ENCODE peak calls at places on chromosomes 16 and 17, in eight cellular contexts. Q is MM.1S, S is colonic mucosa, B is psoas muscle, C is breast epithelium, R is upper lobe of right lung, X is A673, D is gastrocnemius medialis. P is an unnamed sample.

GRCh38 chr17:78377858-78378224 is 608 bp upstream of the PGS1 start:
- DNase-seq in B (no peak), C (no peak), D (no peak), Q (no peak), R (no peak), X (no peak), S (no peak), P (no peak)

GRCh38 chr16:53457670-53458069 is 23.4 kb downstream of the RBL2 start:
- DNase-seq in B (no peak), D (no peak), X (no peak), Q (peak), S (peak), C (no peak), R (no peak), P (no peak)

GRCh38 chr16:3023415-3023668 is 400 bp downstream of the HCFC1R1 start:
- DNase-seq in Q (peak), D (no peak), R (no peak), B (no peak), C (peak), S (no peak), X (peak), P (peak)

GRCh38 chr16:67917140-67917851 is 14.4 kb downstream of the CTRL start:
- DNase-seq in Q (no peak), X (no peak), C (no peak), R (no peak), D (peak), B (no peak), S (no peak), P (no peak)

GRCh38 chr17:37301288-37301687 is 74.5 kb upstream of the C17orf78 start:
- DNase-seq in Q (no peak), X (peak), S (no peak), B (no peak), C (no peak), R (no peak), D (no peak), P (no peak)

GRCh38 chr16:51967566-51967965 is 579.4 kb downstream of the TOX3 start:
- DNase-seq in B (no peak), S (no peak), Q (no peak), R (no peak), D (no peak), C (no peak), X (peak), P (no peak)

GRCh38 chr16:14528306-14528948 is 101.6 kb downstream of the PARN start:
- DNase-seq in Q (no peak), B (no peak), X (no peak), D (no peak), C (no peak), S (no peak), R (no peak), P (no peak)

GRCh38 chr17:2138768-2139167 is 83.9 kb downstream of the HIC1 start:
- DNase-seq in B (peak), C (no peak), X (peak), S (peak), D (peak), R (no peak), Q (peak), P (no peak)

GRCh38 chr17:16529906-16530305 is 37.9 kb upstream of the LRRC75A start:
- DNase-seq in R (no peak), B (no peak), Q (no peak), C (no peak), S (no peak), X (no peak), D (no peak), P (no peak)

GRCh38 chr16:25625620-25626019 is 66.1 kb upstream of the HS3ST4 start:
- DNase-seq in X (no peak), Q (no peak), C (peak), S (no peak), D (no peak), B (no peak), R (no peak), P (no peak)

GRCh38 chr17:35214192-35214591 is 20.0 kb upstream of the SLC35G3 start:
- DNase-seq in Q (no peak), B (no peak), C (no peak), D (no peak), S (no peak), R (no peak), X (peak), P (no peak)

GRCh38 chr16:75304521-75305363 is 53.3 kb upstream of the BCAR1 start:
- DNase-seq in R (no peak), B (peak), C (no peak), X (peak), S (peak), Q (no peak), D (no peak), P (peak)

GRCh38 chr16:66326995-66327513 is 39.4 kb upstream of the CDH5 start:
- DNase-seq in B (no peak), X (no peak), D (no peak), R (no peak), Q (no peak), S (peak), C (no peak), P (no peak)

GRCh38 chr17:64343833-64344637 is 46.6 kb downstream of the PECAM1 start:
- DNase-seq in C (peak), X (peak), Q (peak), B (peak), S (peak), D (peak), R (peak), P (no peak)

GRCh38 chr16:30009990-30010816 is 624 bp downstream of the DOC2A start:
- DNase-seq in S (no peak), Q (no peak), C (no peak), B (no peak), X (no peak), D (no peak), R (no peak), P (no peak)

GRCh38 chr16:82184213-82184612 is 14.2 kb upstream of the MPHOSPH6 start:
- DNase-seq in X (no peak), R (no peak), B (no peak), C (no peak), D (no peak), Q (no peak), S (no peak), P (no peak)

GRCh38 chr17:78409191-78409621 is 30.8 kb downstream of the PGS1 start:
- DNase-seq in X (no peak), D (no peak), Q (no peak), R (peak), B (no peak), C (no peak), S (peak), P (peak)

GRCh38 chr16:88781140-88782077 is 3.6 kb downstream of the PIEZO1 start:
- DNase-seq in X (no peak), Q (peak), R (peak), B (no peak), S (no peak), D (no peak), C (no peak), P (no peak)

GRCh38 chr17:27380551-27380950 is 75.7 kb upstream of the KSR1 start:
- DNase-seq in X (no peak), C (no peak), Q (no peak), D (no peak), R (no peak), B (no peak), S (no peak), P (no peak)

GRCh38 chr16:82034981-82035612 is at the start of gene HSD17B2:
- DNase-seq in B (no peak), C (no peak), D (no peak), X (peak), S (peak), R (no peak), Q (no peak), P (peak)

GRCh38 chr17:28747046-28747691 is 3.4 kb downstream of the TRAF4 start:
- DNase-seq in Q (no peak), B (no peak), D (no peak), X (no peak), R (peak), C (peak), S (peak), P (no peak)

GRCh38 chr17:43615330-43615729 is 46.4 kb downstream of the MEOX1 start:
- DNase-seq in C (no peak), R (no peak), D (no peak), B (peak), X (no peak), S (no peak), Q (no peak), P (peak)

GRCh38 chr17:41907185-41907556 is 11.6 kb downstream of the ACLY start:
- DNase-seq in S (no peak), D (no peak), X (peak), R (no peak), Q (no peak), C (no peak), B (no peak), P (no peak)

GRCh38 chr17:38541281-38541680 is 64.5 kb downstream of the SRCIN1 start:
- DNase-seq in X (no peak), R (no peak), B (no peak), S (no peak), C (no peak), D (no peak), Q (no peak), P (no peak)

GRCh38 chr16:1645914-1646525 is 32.1 kb upstream of the JPT2 start:
- DNase-seq in R (no peak), B (no peak), D (no peak), Q (no peak), X (peak), S (no peak), C (peak), P (peak)

GRCh38 chr17:2064980-2065785 is 10.3 kb downstream of the HIC1 start:
- DNase-seq in Q (no peak), R (no peak), D (no peak), C (no peak), S (no peak), X (peak), B (peak), P (no peak)

GRCh38 chr16:72763927-72764628 is 283.9 kb downstream of the ZFHX3 start:
- DNase-seq in S (no peak), R (no peak), B (no peak), D (no peak), Q (no peak), X (no peak), C (no peak), P (no peak)

GRCh38 chr16:89364603-89365002 is 125.8 kb downstream of the ANKRD11 start:
- DNase-seq in S (no peak), R (peak), D (no peak), X (no peak), Q (no peak), B (no peak), C (no peak), P (no peak)

GRCh38 chr17:59623151-59623550 is 3.5 kb downstream of the CLTC start:
- DNase-seq in B (no peak), Q (no peak), R (no peak), S (no peak), C (no peak), D (no peak), X (no peak), P (no peak)
- H3K27ac ChIP-seq in B (peak), Q (peak), R (no peak), S (no peak), C (peak), D (peak), X (peak), P (no peak)

DNA sequence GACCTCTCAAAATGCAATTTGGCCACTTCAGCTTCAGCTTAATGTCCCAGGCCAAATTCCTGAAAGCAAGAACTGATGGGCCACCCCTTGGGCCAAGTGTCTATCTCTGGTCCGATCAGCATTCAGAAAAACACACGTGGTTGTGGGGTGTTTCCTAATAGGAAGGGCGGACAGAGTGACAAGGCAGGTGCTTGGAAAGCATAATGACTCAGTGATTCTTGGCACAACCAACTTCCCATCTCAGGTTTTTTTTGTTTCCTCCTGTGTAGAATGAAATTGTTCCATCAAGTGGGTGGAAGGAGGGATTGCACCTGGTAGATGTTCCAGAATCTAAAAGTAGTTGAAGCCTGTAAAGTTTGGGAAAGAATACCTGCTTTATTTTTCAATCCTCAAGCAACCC is 155.6 kb downstream of the HS3ST2 start:
- DNase-seq in Q (no peak), S (no peak), B (no peak), X (no peak), D (peak), C (no peak), R (no peak), P (peak)
- TF ChIP-seq CTCF in Q (no peak), S (no peak), B (peak), X (no peak), D (no peak), C (no peak), R (no peak), P (no peak)

GRCh38 chr17:51016099-51016498 is 104.6 kb downstream of the SPAG9 start:
- DNase-seq in C (no peak), B (no peak), D (no peak), X (no peak), Q (no peak), R (no peak), S (no peak), P (no peak)
- H3K27ac ChIP-seq in C (no peak), B (no peak), D (no peak), X (no peak), Q (no peak), R (no peak), S (no peak), P (no peak)

DNA sequence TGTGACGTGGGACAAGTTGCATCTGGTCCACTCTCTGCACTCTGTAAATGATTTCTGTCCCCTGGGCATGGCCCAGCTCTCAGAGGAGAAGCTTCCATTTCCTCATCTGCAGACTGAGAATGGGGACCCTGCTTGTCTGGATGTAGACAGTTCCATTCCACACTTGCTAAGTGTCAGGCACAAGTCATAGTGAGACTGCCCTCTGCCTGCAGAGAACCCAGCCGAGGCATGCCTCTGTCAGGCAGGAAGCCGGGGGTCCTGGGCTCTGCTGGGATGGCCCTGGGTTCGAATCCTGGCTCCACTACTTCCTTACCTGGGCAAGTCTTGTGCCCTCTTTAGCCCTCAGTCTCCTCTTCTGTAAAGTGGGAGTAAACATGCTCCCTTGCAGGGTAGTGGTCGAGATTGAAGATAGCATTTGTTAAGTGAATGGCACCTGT is 4.1 kb downstream of the MAP2K3 start:
- DNase-seq in Q (no peak), C (no peak), R (no peak), D (no peak), S (no peak), X (no peak), B (no peak), P (no peak)
- TF ChIP-seq CTCF in Q (peak), C (no peak), R (no peak), D (no peak), S (no peak), X (no peak), B (no peak), P (no peak)

DNA sequence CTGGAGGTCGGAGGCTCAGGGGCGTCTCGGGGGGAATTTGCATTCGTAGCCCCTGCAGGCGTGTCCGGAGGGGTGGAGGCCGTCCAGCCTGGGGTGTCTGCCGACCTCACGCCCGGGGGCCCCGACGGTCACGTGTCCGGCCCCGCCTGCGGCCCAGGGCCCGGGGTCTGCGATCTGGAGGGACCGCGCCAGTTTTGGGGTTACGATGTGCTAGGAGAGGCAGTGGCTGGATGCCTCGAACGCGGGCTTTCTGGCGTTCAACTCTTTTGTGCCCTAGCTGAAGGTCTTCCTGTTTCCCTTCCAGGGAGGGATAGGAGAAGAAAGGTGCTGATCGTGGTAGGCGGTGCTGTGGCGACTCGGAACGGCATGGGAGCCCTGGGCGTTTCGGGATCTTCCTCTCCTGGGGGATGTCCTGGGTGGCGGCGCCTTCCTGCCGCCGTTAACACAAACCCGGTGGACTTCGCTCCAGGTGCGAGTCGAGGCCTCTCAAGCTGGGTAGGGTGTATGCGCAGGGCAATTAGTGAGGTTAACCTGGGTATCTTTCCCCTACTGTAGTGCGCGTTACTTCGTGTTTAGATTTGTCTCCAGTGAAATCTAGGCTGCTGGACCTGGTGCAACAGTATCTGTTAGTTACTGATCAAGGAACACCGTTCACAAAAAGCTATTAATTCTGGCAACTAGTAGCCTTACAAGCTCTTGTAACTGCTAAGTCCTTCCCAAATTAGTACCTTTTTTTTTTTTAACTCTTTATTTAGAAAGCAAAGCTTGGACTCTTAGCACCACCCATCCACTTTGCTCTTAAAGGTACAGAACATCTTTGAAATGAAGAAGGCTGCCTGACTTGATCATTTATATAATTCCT is 1.3 kb downstream of the AKAP1 start:
- DNase-seq in Q (peak), C (no peak), X (peak), D (no peak), S (peak), R (peak), B (no peak), P (peak)
- H3K27ac ChIP-seq in Q (peak), C (peak), X (peak), D (peak), S (peak), R (peak), B (peak), P (peak)

P was measured in RWPE1.